ENCODE peak calls at places on chromosome 19, in eight cellular contexts. O is lower leg skin; M is WTC11; S is dorsolateral prefrontal cortex; B is fibroblast of pulmonary artery; P is kidney; Y is CD8-positive, alpha-beta T cell; G is Calu3. U is an unnamed sample.
A peak's percentile ranks its signal among the peaks of the same experiment; 100 is the strongest.

GRCh38 chr19:30224689-30225606 is 147.2 kb upstream of the ZNF536 start:
- DNase-seq in P (no peak), S (no peak), M (no peak), G (no peak), B (no peak), Y (no peak), O (no peak), U (peak; percentile 33)

GRCh38 chr19:39351537-39352037 is 9.4 kb downstream of the SAMD4B start:
- DNase-seq in M (no peak), G (no peak), O (no peak), Y (no peak), B (no peak), S (no peak), P (no peak), U (no peak)

GRCh38 chr19:7247160-7247559 is 47.1 kb downstream of the INSR start:
- DNase-seq in O (no peak), M (no peak), Y (no peak), S (no peak), G (peak; percentile 13), P (no peak), B (no peak), U (no peak)

GRCh38 chr19:47680858-47681332 is 32.3 kb upstream of the EHD2 start:
- DNase-seq in Y (no peak), S (no peak), B (no peak), O (peak; percentile 84), M (no peak), P (no peak), G (no peak), U (no peak)

GRCh38 chr19:46970815-46971214 is 48.8 kb upstream of the NPAS1 start:
- DNase-seq in P (peak; percentile 23), M (no peak), O (no peak), G (no peak), Y (no peak), S (no peak), B (no peak), U (no peak)

GRCh38 chr19:50417850-50418185 is 920 bp upstream of the SPIB start:
- DNase-seq in B (no peak), M (no peak), P (no peak), S (no peak), G (no peak), Y (no peak), O (no peak), U (no peak)

GRCh38 chr19:58196911-58197616 is 14.2 kb downstream of the ZNF274 start:
- DNase-seq in M (no peak), P (no peak), O (no peak), S (no peak), G (no peak), B (peak; percentile 43), Y (no peak), U (no peak)

GRCh38 chr19:4361152-4362037 is 18.0 kb downstream of the MPND start:
- DNase-seq in M (peak; percentile 52), S (no peak), O (peak; percentile 84), B (no peak), G (no peak), Y (no peak), P (peak; percentile 79), U (no peak)

GRCh38 chr19:46828484-46828883 is 22.2 kb downstream of the AP2S1 start:
- DNase-seq in O (no peak), G (no peak), M (no peak), B (no peak), S (no peak), P (no peak), Y (no peak), U (no peak)

GRCh38 chr19:57558525-57558924 is 1.1 kb downstream of the ZNF550 start:
- DNase-seq in B (peak; percentile 28), Y (no peak), G (no peak), S (no peak), M (no peak), P (no peak), O (no peak), U (no peak)

GRCh38 chr19:858868-859843 is at the start of gene CFD:
- DNase-seq in O (peak; percentile 96), Y (no peak), B (no peak), P (peak; percentile 87), S (no peak), M (peak; percentile 22), G (no peak), U (no peak)

GRCh38 chr19:862529-863304 is 3.3 kb downstream of the CFD start:
- DNase-seq in P (peak; percentile 92), S (no peak), Y (peak; percentile 82), G (peak; percentile 30), B (peak; percentile 35), M (peak; percentile 94), O (peak; percentile 94), U (peak; percentile 60)

GRCh38 chr19:861099-861755 is 1.8 kb downstream of the CFD start:
- DNase-seq in G (no peak), S (no peak), Y (no peak), B (no peak), O (no peak), M (no peak), P (no peak), U (no peak)

GRCh38 chr19:861756-862528 is 2.5 kb downstream of the CFD start:
- DNase-seq in G (no peak), B (peak; percentile 28), S (no peak), P (peak; percentile 89), Y (peak; percentile 66), M (peak; percentile 96), O (no peak), U (peak; percentile 44)

GRCh38 chr19:860481-861098 is 1.1 kb downstream of the CFD start:
- DNase-seq in O (peak; percentile 95), B (peak; percentile 50), M (peak; percentile 60), S (no peak), G (peak; percentile 78), P (peak; percentile 93), Y (peak; percentile 57), U (no peak)
- TF ChIP-seq CTCF in O (no peak), B (no peak), M (no peak), S (no peak), G (no peak), P (peak; percentile 11), Y (no peak), U (no peak)

DNA sequence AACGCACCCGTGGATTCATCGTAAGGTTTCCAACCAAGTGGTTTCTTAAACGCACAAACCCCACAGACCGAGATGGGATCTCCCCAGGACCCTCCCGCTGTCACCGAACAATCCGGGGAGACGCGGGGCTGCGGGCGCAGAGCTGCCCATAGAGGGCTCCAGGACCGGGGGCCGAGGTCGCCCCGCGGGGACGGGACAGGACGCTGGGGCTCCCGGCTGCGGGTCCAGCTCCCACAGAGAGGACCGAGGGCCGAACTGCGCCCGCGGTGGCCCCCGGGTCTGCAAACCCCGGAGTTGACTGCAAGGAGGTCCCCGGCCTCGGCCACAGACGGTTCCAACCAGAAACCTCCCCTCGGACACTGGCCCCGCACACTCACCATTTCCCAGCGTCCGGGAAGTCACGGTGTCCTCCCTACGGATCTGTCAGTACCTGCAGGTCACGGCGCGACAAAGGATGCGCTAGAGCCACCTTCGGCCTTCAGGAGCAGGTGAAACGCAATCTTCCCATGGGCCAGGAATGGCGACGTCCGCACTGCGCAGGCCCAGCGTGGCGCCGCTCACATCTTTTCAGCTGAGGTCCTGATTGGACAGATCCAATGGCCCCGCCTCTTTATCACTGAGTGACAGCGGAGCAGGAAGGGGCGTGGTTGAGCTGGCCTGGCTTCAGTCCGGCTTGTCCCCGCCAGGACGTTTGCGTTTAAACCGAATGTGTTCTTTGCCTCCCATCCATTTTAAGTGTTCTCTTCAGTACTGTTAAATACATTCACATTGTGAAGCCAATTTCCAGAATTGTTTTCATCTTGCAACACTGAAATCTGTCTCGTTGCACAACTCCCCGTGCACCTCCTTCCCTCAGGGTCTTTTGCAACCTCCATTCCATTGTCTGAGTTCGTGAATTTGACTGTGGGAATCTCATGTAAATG is at the start of gene ZNF14:
- DNase-seq in O (peak; percentile 98), Y (peak; percentile 93), M (peak; percentile 97), B (peak; percentile 94), S (peak; percentile 96), G (peak; percentile 85), P (peak; percentile 96), U (peak; percentile 88)
- TF ChIP-seq CTCF in O (no peak), Y (no peak), M (no peak), B (peak; percentile 15), S (no peak), G (no peak), P (no peak), U (peak; percentile 36)

GRCh38 chr19:32349724-32350475 is 4.5 kb downstream of the ZNF507 start:
- DNase-seq in M (no peak), B (no peak), P (no peak), Y (no peak), S (no peak), G (peak; percentile 25), O (no peak), U (no peak)

GRCh38 chr19:32346901-32347300 is 1.5 kb downstream of the ZNF507 start:
- DNase-seq in O (no peak), G (no peak), P (no peak), M (no peak), B (no peak), S (no peak), Y (no peak), U (no peak)

GRCh38 chr19:32342695-32343094 is 2.7 kb upstream of the ZNF507 start:
- DNase-seq in P (no peak), M (no peak), B (no peak), S (no peak), O (no peak), G (no peak), Y (no peak), U (no peak)

GRCh38 chr19:32343550-32344262 is 1.7 kb upstream of the ZNF507 start:
- DNase-seq in O (peak; percentile 73), S (no peak), Y (no peak), G (no peak), B (no peak), M (no peak), P (no peak), U (no peak)

DNA sequence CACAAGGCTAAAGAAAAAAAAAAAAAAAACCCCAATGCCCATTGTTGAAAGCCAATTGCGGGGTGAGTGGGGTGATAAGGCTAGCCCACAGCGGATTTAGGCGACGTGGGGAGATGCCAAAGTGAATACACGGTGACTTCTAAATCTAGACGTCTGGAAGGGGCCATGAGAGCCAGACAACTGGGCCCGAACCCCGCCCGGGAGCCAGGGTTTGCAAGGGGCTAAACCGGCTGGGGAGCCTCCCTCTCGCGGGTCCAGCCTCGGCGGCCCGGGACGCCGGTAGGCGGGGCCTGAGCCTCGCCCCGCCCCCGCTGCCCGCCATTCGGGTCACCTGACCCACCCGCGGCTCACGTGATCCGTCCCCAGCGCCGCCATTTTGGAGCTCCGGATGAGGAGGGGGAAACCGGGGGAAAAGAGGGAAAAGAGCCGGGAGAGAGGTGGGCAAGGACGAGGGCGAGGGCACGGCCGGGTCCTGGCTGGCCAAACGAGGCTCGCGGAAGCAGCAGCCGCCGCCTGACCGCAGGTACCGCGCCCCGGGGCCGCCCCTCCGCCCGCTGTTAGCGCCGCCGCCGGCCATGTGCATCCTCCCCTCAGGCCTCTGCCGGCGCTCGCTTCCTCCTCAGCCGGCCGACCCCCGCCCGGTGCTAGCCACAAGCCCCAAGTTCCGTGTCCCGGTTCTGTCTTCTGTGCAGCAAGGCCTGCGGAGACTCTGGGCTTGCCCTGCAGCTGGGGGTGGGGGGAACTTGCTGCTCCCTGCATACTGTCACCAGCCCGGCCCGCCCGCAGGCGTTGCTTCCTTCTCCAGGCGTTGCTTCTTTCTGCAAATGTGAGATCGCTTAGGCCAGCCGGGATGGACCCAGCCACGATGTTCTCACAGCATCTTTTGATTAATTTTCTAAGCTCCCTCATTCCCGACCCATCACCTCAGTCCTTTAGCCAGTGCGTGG is at the start of gene ZNF507:
- DNase-seq in O (peak; percentile 95), S (peak; percentile 70), G (peak; percentile 93), P (peak; percentile 92), Y (peak; percentile 82), M (peak; percentile 88), B (peak; percentile 70), U (peak; percentile 86)
- TF ChIP-seq CTCF in O (no peak), S (peak; percentile 52), G (no peak), P (no peak), Y (no peak), M (no peak), B (no peak), U (no peak)

GRCh38 chr19:2523630-2524311 is 47.8 kb downstream of the GADD45B start:
- DNase-seq in B (peak; percentile 57), Y (no peak), S (no peak), M (no peak), O (no peak), G (no peak), P (no peak), U (no peak)
- TF ChIP-seq CTCF in B (peak; percentile 48), Y (no peak), S (peak; percentile 23), M (no peak), O (no peak), G (no peak), P (no peak), U (peak; percentile 40)

U was measured in neural crest cell.